ENCODE peak calls at places on chromosome 11, in six cellular contexts. H is neural progenitor cell, S is amniotic stem cell, X is activated T-cell treated with anti-CD3 and anti-CD28 coated beads for 1 hour, G is lower leg skin, K is brain pericyte. T is an unnamed sample.

GRCh38 chr11:105189586-105189985 is 50.0 kb upstream of the CARD18 start:
- DNase-seq in H (no peak), S (no peak), X (no peak), G (no peak), K (no peak), T (no peak)

GRCh38 chr11:1336836-1337646 is 27.6 kb upstream of the TOLLIP start:
- DNase-seq in H (peak; percentile 69), S (no peak), X (peak; percentile 39), G (peak; percentile 90), K (no peak), T (no peak)

GRCh38 chr11:68598816-68599653 is 85.3 kb upstream of the GAL start:
- DNase-seq in H (no peak), S (no peak), X (no peak), G (no peak), K (no peak), T (no peak)

GRCh38 chr11:61473370-61474025 is 35.1 kb upstream of the LRRC10B start:
- DNase-seq in H (no peak), S (peak; percentile 24), X (no peak), G (no peak), K (no peak), T (no peak)

GRCh38 chr11:48063424-48063978 is 83.1 kb downstream of the PTPRJ start:
- DNase-seq in H (no peak), S (peak; percentile 89), X (no peak), G (peak; percentile 78), K (peak; percentile 83), T (no peak)

GRCh38 chr11:111435046-111435698 is 56.1 kb upstream of the POU2AF1 start:
- DNase-seq in H (no peak), S (no peak), X (no peak), G (no peak), K (no peak), T (no peak)

GRCh38 chr11:6742260-6742659 is 29.5 kb downstream of the OR2AG2 start:
- DNase-seq in H (no peak), S (no peak), X (no peak), G (no peak), K (no peak), T (no peak)

GRCh38 chr11:74086242-74086884 is 77.5 kb upstream of the UCP3 start:
- DNase-seq in H (no peak), S (no peak), X (no peak), G (no peak), K (no peak), T (no peak)

GRCh38 chr11:83764643-83765042 is 478.5 kb upstream of the CCDC90B start:
- DNase-seq in H (no peak), S (no peak), X (no peak), G (no peak), K (no peak), T (no peak)

GRCh38 chr11:79822771-79823170 is 381.9 kb upstream of the TENM4 start:
- DNase-seq in H (no peak), S (no peak), X (no peak), G (no peak), K (no peak), T (no peak)

GRCh38 chr11:114183041-114183511 is 113.1 kb upstream of the NNMT start:
- DNase-seq in H (no peak), S (no peak), X (peak; percentile 52), G (no peak), K (no peak), T (peak; percentile 59)

GRCh38 chr11:6611092-6612007 is 666 bp downstream of the TAF10 start:
- DNase-seq in H (peak; percentile 48), S (no peak), X (peak; percentile 36), G (peak; percentile 92), K (no peak), T (peak; percentile 11)

GRCh38 chr11:124841765-124842700 is 23.2 kb upstream of the ROBO3 start:
- DNase-seq in H (peak; percentile 45), S (no peak), X (no peak), G (no peak), K (no peak), T (no peak)

GRCh38 chr11:63847363-63847762 is 8.5 kb downstream of the MARK2 start:
- DNase-seq in H (no peak), S (no peak), X (no peak), G (no peak), K (no peak), T (no peak)

GRCh38 chr11:116096596-116096995 is 592.4 kb upstream of the CADM1 start:
- DNase-seq in H (no peak), S (no peak), X (no peak), G (no peak), K (no peak), T (no peak)

GRCh38 chr11:45649544-45650165 is 15.8 kb downstream of the CHST1 start:
- DNase-seq in H (peak; percentile 1), S (no peak), X (no peak), G (peak; percentile 57), K (no peak), T (no peak)

GRCh38 chr11:94405062-94405461 is 3.8 kb upstream of the GPR83 start:
- DNase-seq in H (no peak), S (no peak), X (no peak), G (no peak), K (no peak), T (no peak)

GRCh38 chr11:3880724-3881123 is 25.3 kb downstream of the STIM1 start:
- DNase-seq in H (no peak), S (no peak), X (no peak), G (no peak), K (no peak), T (no peak)

GRCh38 chr11:128772814-128773213 is 78.9 kb downstream of the FLI1 start:
- DNase-seq in H (no peak), S (no peak), X (peak; percentile 38), G (peak; percentile 90), K (no peak), T (peak; percentile 34)

GRCh38 chr11:118415739-118416068 is 14.3 kb downstream of the ATP5MG start:
- DNase-seq in H (peak; percentile 29), S (peak; percentile 90), X (no peak), G (no peak), K (no peak), T (no peak)

GRCh38 chr11:20031155-20032001 is 128.9 kb downstream of the DBX1 start:
- DNase-seq in H (peak; percentile 37), S (peak; percentile 57), X (no peak), G (no peak), K (peak; percentile 53), T (no peak)

GRCh38 chr11:65575568-65576231 is at the start of gene EHBP1L1:
- DNase-seq in H (peak; percentile 77), S (no peak), X (peak; percentile 63), G (peak; percentile 93), K (no peak), T (peak; percentile 83)

GRCh38 chr11:85682330-85683305 is 3.4 kb downstream of the CCDC89 start:
- DNase-seq in H (no peak), S (no peak), X (peak; percentile 54), G (peak; percentile 87), K (no peak), T (peak; percentile 66)

GRCh38 chr11:17408641-17409040 is 20.2 kb upstream of the KCNJ11 start:
- DNase-seq in H (no peak), S (no peak), X (no peak), G (no peak), K (no peak), T (no peak)

GRCh38 chr11:85977751-85978160 is 91.1 kb downstream of the PICALM start:
- DNase-seq in H (no peak), S (no peak), X (no peak), G (no peak), K (no peak), T (no peak)

GRCh38 chr11:59510917-59511589 is at the start of gene OR4D9:
- DNase-seq in H (no peak), S (no peak), X (no peak), G (no peak), K (no peak), T (no peak)

T was measured in CD4-positive, alpha-beta T cell.